ENCODE peak calls at places on chromosomes 6 and 20, in six cellular contexts. P is lower leg skin, L is endothelial cell, J is GM13976, E is tibial artery, X is epithelial cell of esophagus. I is an unnamed sample.

GRCh38 chr20:51399138-51399890 is 143.2 kb downstream of the NFATC2 start:
- DNase-seq in E (no peak), X (no peak), P (no peak), J (no peak), L (no peak), I (no peak)

GRCh38 chr6:1136415-1136774 is 175.5 kb upstream of the FOXQ1 start:
- DNase-seq in X (peak; percentile 92), E (no peak), L (no peak), P (peak; percentile 74), J (no peak), I (no peak)

GRCh38 chr6:137641474-137642077 is 147.4 kb upstream of the OLIG3 start:
- DNase-seq in E (peak; percentile 69), P (peak; percentile 79), J (peak; percentile 55), L (peak; percentile 64), X (peak; percentile 80), I (peak; percentile 49)

GRCh38 chr6:165573671-165574070 is 89.4 kb downstream of the PDE10A start:
- DNase-seq in E (no peak), X (no peak), L (no peak), P (no peak), J (no peak), I (no peak)

GRCh38 chr6:139243531-139243930 is 48.3 kb downstream of the TXLNB start:
- DNase-seq in J (no peak), X (no peak), E (no peak), L (no peak), P (no peak), I (no peak)

GRCh38 chr6:107641500-107641931 is 151.6 kb downstream of the SOBP start:
- DNase-seq in E (no peak), X (peak; percentile 27), P (no peak), L (no peak), J (no peak), I (no peak)

GRCh38 chr6:83270971-83271714 is 78.0 kb downstream of the RWDD2A start:
- DNase-seq in X (peak; percentile 72), E (no peak), P (no peak), J (no peak), L (no peak), I (no peak)

GRCh38 chr6:130009148-130009547 is 9.2 kb upstream of the L3MBTL3 start:
- DNase-seq in X (no peak), L (no peak), J (no peak), P (no peak), E (no peak), I (no peak)

GRCh38 chr6:135750081-135750480 is 101.4 kb upstream of the PDE7B start:
- DNase-seq in J (no peak), E (no peak), P (no peak), L (no peak), X (no peak), I (no peak)

GRCh38 chr20:10381477-10381876 is 52.5 kb downstream of the MKKS start:
- DNase-seq in P (no peak), X (no peak), E (no peak), J (no peak), L (no peak), I (no peak)

GRCh38 chr20:57292611-57293010 is 26.2 kb upstream of the BMP7 start:
- DNase-seq in P (no peak), L (no peak), X (no peak), E (no peak), J (no peak), I (no peak)

GRCh38 chr6:31899882-31900722 is 1.8 kb downstream of the ZBTB12 start:
- DNase-seq in J (no peak), P (no peak), L (no peak), E (no peak), X (no peak), I (no peak)

GRCh38 chr6:14068133-14068532 is 49.4 kb upstream of the CD83 start:
- DNase-seq in E (no peak), L (no peak), X (peak; percentile 61), P (no peak), J (no peak), I (no peak)

GRCh38 chr6:52994031-52994788 is 874 bp downstream of the GSTA4 start:
- DNase-seq in E (peak; percentile 70), J (no peak), P (peak; percentile 32), X (peak; percentile 43), L (peak; percentile 17), I (no peak)

GRCh38 chr6:28105286-28105685 is 19.1 kb upstream of the ZSCAN16 start:
- DNase-seq in P (no peak), L (no peak), X (peak; percentile 29), E (no peak), J (peak; percentile 32), I (peak; percentile 38)
- TF ChIP-seq CTCF in P (no peak), L (no peak), X (no peak), E (no peak), J (peak; percentile 12), I (no peak)

DNA sequence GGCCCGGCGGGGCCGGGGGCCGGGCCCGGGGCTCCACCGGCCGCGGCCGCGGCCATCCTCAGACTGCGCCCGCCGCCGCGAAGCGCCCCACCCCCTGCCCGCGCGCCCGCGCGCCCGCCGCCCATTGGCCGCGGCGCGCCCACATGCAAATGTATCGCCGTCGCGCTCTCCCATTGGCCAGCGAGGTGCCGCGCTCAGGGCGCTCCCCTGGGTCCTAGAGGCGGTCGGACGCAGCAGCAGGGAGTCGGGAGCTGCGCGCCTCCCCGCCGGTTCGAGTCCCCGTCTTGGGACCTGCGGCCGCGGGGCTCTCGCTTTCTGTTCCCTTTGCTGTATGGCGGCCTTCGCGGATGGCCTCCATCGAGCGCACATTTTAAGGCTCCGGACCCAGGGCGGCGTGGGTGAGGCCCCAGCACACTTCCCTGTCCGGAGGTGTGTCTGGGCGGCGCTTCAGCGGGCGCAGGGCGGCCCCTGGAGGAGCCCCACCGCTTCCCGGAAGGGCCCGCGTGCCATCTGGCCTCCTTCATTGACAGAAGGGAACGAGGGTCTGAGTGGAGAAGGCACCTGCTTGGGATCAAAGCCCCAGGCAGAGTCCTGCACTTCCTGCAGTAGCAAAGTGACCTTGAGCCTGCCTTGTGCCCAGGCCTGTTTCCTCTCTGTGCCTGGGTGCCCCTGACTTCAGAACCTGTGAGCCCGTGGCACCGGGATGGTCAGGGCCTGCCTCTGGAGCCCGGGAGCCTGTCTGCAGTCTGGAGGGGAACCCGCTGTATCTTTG is at the start of gene CABLES2:
- DNase-seq in L (peak; percentile 92), J (peak; percentile 98), E (peak; percentile 96), X (peak; percentile 95), P (peak; percentile 90), I (peak; percentile 99)
- TF ChIP-seq CTCF in L (no peak), J (peak; percentile 8), E (peak; percentile 46), X (no peak), P (no peak), I (no peak)

GRCh38 chr20:53677447-53678314 is 84.0 kb upstream of the ZNF217 start:
- DNase-seq in J (no peak), E (no peak), X (no peak), L (peak; percentile 37), P (no peak), I (no peak)
- TF ChIP-seq CTCF in J (no peak), E (no peak), X (no peak), L (no peak), P (no peak), I (no peak)

DNA sequence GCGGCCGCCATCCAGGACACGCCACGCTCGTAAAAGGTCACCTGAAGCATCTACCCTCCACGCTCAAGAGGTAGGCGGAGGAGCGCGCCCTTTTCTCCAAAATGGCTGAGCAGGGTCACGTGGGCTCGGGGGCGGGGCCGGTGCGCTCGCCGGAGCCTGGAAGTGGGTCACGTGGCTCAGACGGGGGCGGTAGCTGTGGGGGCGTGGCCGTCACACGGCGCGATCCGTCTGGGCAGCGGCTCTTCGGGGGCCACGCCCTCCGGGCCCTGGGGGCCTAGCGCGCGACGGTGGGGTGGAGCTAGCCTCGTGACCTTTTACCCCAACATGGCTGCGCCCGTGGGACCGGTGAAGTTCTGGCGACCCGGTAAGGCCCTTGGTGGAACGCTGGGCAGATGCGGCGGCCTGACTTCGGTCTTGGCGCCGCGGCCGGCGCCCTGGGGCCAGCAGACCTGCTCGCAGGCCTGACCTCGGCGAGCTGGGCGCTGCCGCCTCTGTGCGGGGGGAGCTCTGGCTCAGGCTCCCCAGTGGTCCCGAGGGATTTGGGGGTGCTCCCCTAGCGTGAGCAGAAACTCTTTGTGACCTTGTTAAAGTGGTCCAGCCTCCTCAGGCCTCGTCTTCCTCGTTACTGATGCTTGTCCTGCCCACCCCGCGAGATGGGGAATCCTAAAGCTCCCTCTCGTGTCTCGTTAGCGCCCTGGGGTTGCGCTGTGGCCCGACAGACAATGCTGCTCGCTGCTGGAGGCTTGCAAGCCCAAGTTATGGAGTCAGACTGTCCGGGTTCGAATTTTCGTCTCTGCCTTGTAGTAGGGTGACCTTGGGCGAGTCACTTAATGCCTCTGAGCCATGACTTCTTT is at the start of gene DHX35:
- DNase-seq in P (peak; percentile 97), J (peak; percentile 100), E (peak; percentile 99), L (peak; percentile 98), X (peak; percentile 98), I (peak; percentile 99)
- TF ChIP-seq CTCF in P (no peak), J (peak; percentile 34), E (peak; percentile 5), L (no peak), X (peak; percentile 59), I (peak; percentile 34)

I was measured in GM20000.